ENCODE peak calls at places on chromosomes 11 and 22, in nine cellular contexts. M is GM23248; D is mucosa of descending colon; W is Peyer's patch; Q is mammary epithelial cell; O is HAP-1; Y is effector memory CD4-positive, alpha-beta T cell; A is A549; P is H9. R is an unnamed sample.

GRCh38 chr11:61071208-61071681 is 31.0 kb upstream of the CD5 start:
- DNase-seq in M (no peak), D (no peak), W (peak; percentile 80), Q (no peak), O (no peak), Y (no peak), A (no peak), P (no peak), R (no peak)

GRCh38 chr11:86477495-86478155 is 102.9 kb downstream of the CCDC81 start:
- DNase-seq in M (peak; percentile 59), D (no peak), W (no peak), Q (no peak), O (no peak), Y (no peak), A (no peak), P (no peak), R (no peak)

GRCh38 chr11:58592760-58593472 is 14.1 kb downstream of the ZFP91 start:
- DNase-seq in M (no peak), D (peak; percentile 72), W (peak; percentile 65), Q (peak; percentile 40), O (no peak), Y (no peak), A (no peak), P (no peak), R (no peak)

GRCh38 chr11:108196901-108197300 is 25.5 kb downstream of the NPAT start:
- DNase-seq in M (no peak), D (no peak), W (no peak), Q (no peak), O (no peak), Y (no peak), A (no peak), P (no peak), R (no peak)

GRCh38 chr11:16609769-16610168 is 128.7 kb upstream of the C11orf58 start:
- DNase-seq in M (no peak), D (no peak), W (no peak), Q (no peak), O (no peak), Y (no peak), A (no peak), P (no peak), R (no peak)

GRCh38 chr22:12601870-12602779 is 2925.9 kb upstream of the OR11H1 start:
- DNase-seq in M (no peak), D (peak; percentile 25), W (peak; percentile 58), Q (no peak), O (no peak), Y (no peak), A (no peak), P (no peak), R (no peak)

GRCh38 chr11:45409587-45409986 is 123.4 kb upstream of the SYT13 start:
- DNase-seq in M (peak; percentile 52), D (no peak), W (no peak), Q (no peak), O (no peak), Y (no peak), A (no peak), P (no peak), R (no peak)

GRCh38 chr11:11843233-11843632 is 1.5 kb downstream of the USP47 start:
- DNase-seq in M (peak; percentile 91), D (peak; percentile 6), W (no peak), Q (peak; percentile 87), O (no peak), Y (no peak), A (peak; percentile 33), P (no peak), R (no peak)

GRCh38 chr11:116519499-116519898 is 253.3 kb downstream of the BUD13 start:
- DNase-seq in M (no peak), D (no peak), W (peak; percentile 5), Q (no peak), O (no peak), Y (no peak), A (no peak), P (peak; percentile 12), R (no peak)

GRCh38 chr11:131674051-131674755 is 303.8 kb downstream of the NTM start:
- DNase-seq in M (peak; percentile 93), D (peak; percentile 58), W (peak; percentile 68), Q (peak; percentile 72), O (peak; percentile 70), Y (no peak), A (peak; percentile 38), P (peak; percentile 81), R (peak; percentile 31)

GRCh38 chr11:15850992-15851615 is 505.2 kb downstream of the SOX6 start:
- DNase-seq in M (no peak), D (no peak), W (no peak), Q (no peak), O (no peak), Y (no peak), A (no peak), P (no peak), R (peak; percentile 17)

GRCh38 chr11:113242767-113243397 is 71.5 kb upstream of the TTC12 start:
- DNase-seq in M (peak; percentile 80), D (peak; percentile 6), W (no peak), Q (peak; percentile 39), O (no peak), Y (peak; percentile 2), A (no peak), P (peak; percentile 36), R (no peak)

GRCh38 chr11:75369846-75370245 is 18.4 kb upstream of the ARRB1 start:
- DNase-seq in M (no peak), D (no peak), W (no peak), Q (no peak), O (no peak), Y (no peak), A (no peak), P (no peak), R (no peak)

GRCh38 chr11:31643831-31644230 is 134.3 kb downstream of the ELP4 start:
- DNase-seq in M (peak; percentile 49), D (no peak), W (no peak), Q (no peak), O (no peak), Y (no peak), A (peak; percentile 46), P (no peak), R (no peak)

GRCh38 chr22:27930246-27931060 is 11.4 kb upstream of the PITPNB start:
- DNase-seq in M (peak; percentile 49), D (no peak), W (no peak), Q (peak; percentile 87), O (peak; percentile 27), Y (no peak), A (no peak), P (no peak), R (no peak)

GRCh38 chr22:47739616-47740015 is 977.2 kb downstream of the TBC1D22A start:
- DNase-seq in M (no peak), D (no peak), W (no peak), Q (no peak), O (no peak), Y (no peak), A (no peak), P (no peak), R (no peak)
- H3K9me3 ChIP-seq in M (no peaks in the 10 kb centered on the region), D (no peaks in the 10 kb centered on the region), W (no peaks in the 10 kb centered on the region), Q (peaks cover 41% of the 10 kb centered on the region), O (no peaks in the 10 kb centered on the region), Y (no peaks in the 10 kb centered on the region), A (no peaks in the 10 kb centered on the region), P (no peaks in the 10 kb centered on the region), R (no peaks in the 10 kb centered on the region)

DNA sequence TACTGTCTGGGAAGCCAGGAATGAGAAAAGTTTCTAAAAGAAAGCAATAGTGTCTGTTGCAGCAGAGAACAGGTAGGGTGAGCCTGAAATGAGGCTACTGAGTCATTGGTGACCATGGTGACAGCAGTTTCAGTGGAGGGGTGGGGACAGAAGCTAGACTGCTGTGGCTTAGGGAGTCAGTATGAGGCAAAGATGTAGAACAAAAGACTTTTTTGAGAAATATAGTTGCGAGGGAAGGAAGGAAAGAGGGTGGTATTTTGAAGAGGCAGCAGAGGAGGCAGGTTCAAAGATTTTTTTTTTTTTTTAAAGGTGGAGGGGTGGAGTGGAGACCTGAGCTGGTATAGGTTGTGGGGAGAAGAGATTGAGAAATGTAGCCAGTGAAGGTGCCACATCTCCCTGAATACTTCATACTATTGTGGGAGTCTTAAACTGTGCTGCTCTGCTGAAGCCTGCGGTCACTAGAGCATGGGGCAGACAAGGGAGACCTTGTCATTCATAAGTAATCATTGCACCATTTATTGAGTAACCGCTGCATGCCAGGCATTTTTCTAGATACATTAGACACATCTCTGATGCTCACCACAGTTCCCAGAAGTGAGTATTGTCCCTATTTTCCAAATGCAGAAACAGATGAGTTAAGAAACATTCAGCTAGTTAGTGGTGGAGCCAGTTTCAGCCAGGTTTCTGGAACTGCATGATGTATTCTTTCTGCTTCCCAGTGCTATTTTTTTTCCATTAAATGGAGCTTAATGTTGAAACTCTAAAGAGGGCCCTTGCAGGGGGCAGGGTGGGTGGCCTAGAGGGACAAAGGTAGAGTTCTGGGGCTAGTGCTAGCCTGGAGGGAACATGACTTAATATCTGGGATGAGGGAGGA is 49.9 kb downstream of the STIM1 start:
- DNase-seq in M (peak; percentile 84), D (peak; percentile 44), W (no peak), Q (peak; percentile 97), O (no peak), Y (peak; percentile 31), A (peak; percentile 76), P (no peak), R (peak; percentile 92)
- H3K4me1 ChIP-seq in M (peaks cover 22% of the 10 kb centered on the region), D (peaks cover 36% of the 10 kb centered on the region), W (peaks cover 31% of the 10 kb centered on the region), Q (peaks cover 57% of the 10 kb centered on the region), O (no peaks in the 10 kb centered on the region), Y (peaks cover 55% of the 10 kb centered on the region), A (peaks cover 57% of the 10 kb centered on the region), P (no peaks in the 10 kb centered on the region), R (peaks cover 37% of the 10 kb centered on the region)

GRCh38 chr11:3368199-3368598 is 10.7 kb downstream of the ZNF195 start:
- DNase-seq in M (no peak), D (no peak), W (no peak), Q (no peak), O (no peak), Y (no peak), A (no peak), P (no peak), R (no peak)

GRCh38 chr11:3367221-3367620 is 11.7 kb downstream of the ZNF195 start:
- DNase-seq in M (peak; percentile 19), D (no peak), W (no peak), Q (no peak), O (no peak), Y (no peak), A (no peak), P (no peak), R (no peak)

GRCh38 chr11:3370268-3370870 is 8.6 kb downstream of the ZNF195 start:
- DNase-seq in M (no peak), D (no peak), W (no peak), Q (peak; percentile 74), O (no peak), Y (no peak), A (no peak), P (no peak), R (no peak)

DNA sequence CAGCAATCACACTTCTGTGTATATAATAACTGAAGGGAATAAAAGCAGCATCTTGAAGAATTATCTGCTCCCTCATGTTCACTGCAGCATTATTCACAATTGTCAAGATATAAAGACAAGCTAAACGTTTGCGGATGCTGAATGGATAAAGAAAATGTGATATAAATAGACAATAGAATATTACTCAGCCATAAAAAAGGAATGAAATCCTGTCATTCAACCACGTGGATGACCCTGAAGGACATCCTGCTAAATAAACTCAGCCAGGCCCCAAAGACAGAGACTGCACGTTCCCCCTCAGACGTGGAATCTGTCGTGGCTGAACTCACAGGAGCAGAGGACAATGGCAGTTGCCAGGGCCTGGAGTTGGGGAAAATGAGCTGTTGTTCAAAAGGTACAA is 9.6 kb downstream of the ZNF195 start:
- DNase-seq in M (no peak), D (no peak), W (no peak), Q (no peak), O (no peak), Y (no peak), A (no peak), P (no peak), R (no peak)
- H3K9me3 ChIP-seq in M (no peaks in the 10 kb centered on the region), D (peaks cover 37% of the 10 kb centered on the region), W (no peaks in the 10 kb centered on the region), Q (peaks cover 38% of the 10 kb centered on the region), O (peaks cover under 1% of the 10 kb centered on the region), Y (peaks cover 2% of the 10 kb centered on the region), A (peaks cover 92% of the 10 kb centered on the region), P (peaks cover 6% of the 10 kb centered on the region), R (peaks cover 14% of the 10 kb centered on the region)

GRCh38 chr11:68335693-68336092 is 23.3 kb downstream of the LRP5 start:
- DNase-seq in M (no peak), D (no peak), W (no peak), Q (no peak), O (no peak), Y (no peak), A (no peak), P (no peak), R (no peak)
- H3K4me1 ChIP-seq in M (peaks cover 17% of the 10 kb centered on the region), D (peaks cover 7% of the 10 kb centered on the region), W (peaks cover 70% of the 10 kb centered on the region), Q (peaks cover 23% of the 10 kb centered on the region), O (no peaks in the 10 kb centered on the region), Y (peaks cover 29% of the 10 kb centered on the region), A (peaks cover 35% of the 10 kb centered on the region), P (peaks cover 7% of the 10 kb centered on the region), R (peaks cover 7% of the 10 kb centered on the region)

R was measured in SJSA1.